ENCODE peak calls at places on chromosomes 5 and 9, in four cellular contexts. A is HCT116, L is fibroblast of lung, H is endothelial cell of umbilical vein. G is an unnamed sample.

GRCh38 chr9:27673626-27674025 is 100.3 kb upstream of the C9orf72 start:
- DNase-seq in A (no peak), L (no peak), H (no peak), G (no peak)

GRCh38 chr9:13131396-13131795 is 148.1 kb downstream of the MPDZ start:
- DNase-seq in A (no peak), L (no peak), H (no peak), G (no peak)

GRCh38 chr9:97394881-97395280 is 17.0 kb upstream of the TDRD7 start:
- DNase-seq in A (no peak), L (no peak), H (no peak), G (no peak)

GRCh38 chr9:110370316-110370715 is 32.7 kb upstream of the TXNDC8 start:
- DNase-seq in A (no peak), L (peak), H (no peak), G (peak)

GRCh38 chr5:40046792-40047191 is 622.0 kb upstream of the DAB2 start:
- DNase-seq in A (no peak), L (peak), H (peak), G (peak)

GRCh38 chr9:117414220-117414905 is 494 bp downstream of the ASTN2 start:
- DNase-seq in A (no peak), L (peak), H (no peak), G (peak)

GRCh38 chr5:137216976-137217598 is 282.0 kb downstream of the SPOCK1 start:
- DNase-seq in A (no peak), L (no peak), H (no peak), G (no peak)

GRCh38 chr5:138784590-138784989 is 31.4 kb downstream of the CTNNA1 start:
- DNase-seq in A (no peak), L (peak), H (no peak), G (peak)

GRCh38 chr5:102294996-102295395 is 1.1 kb downstream of the SLCO4C1 start:
- DNase-seq in A (no peak), L (no peak), H (no peak), G (no peak)

GRCh38 chr5:123086376-123087055 is 2.5 kb upstream of the PRDM6 start:
- DNase-seq in A (no peak), L (no peak), H (no peak), G (no peak)

GRCh38 chr5:41240390-41240789 is 27.1 kb upstream of the C6 start:
- DNase-seq in A (no peak), L (no peak), H (no peak), G (no peak)

GRCh38 chr9:30280229-30280900 is 2104.1 kb upstream of the ACO1 start:
- DNase-seq in A (no peak), L (no peak), H (no peak), G (no peak)

GRCh38 chr5:88683506-88684135 is 199.4 kb downstream of the MEF2C start:
- DNase-seq in A (no peak), L (peak), H (no peak), G (peak)

GRCh38 chr5:133870661-133871060 is 97.8 kb downstream of the C5orf15 start:
- DNase-seq in A (no peak), L (peak), H (no peak), G (peak)

GRCh38 chr9:86515221-86515620 is 161.0 kb upstream of the TUT7 start:
- DNase-seq in A (no peak), L (no peak), H (no peak), G (no peak)

GRCh38 chr9:133585481-133586367 is 23.5 kb downstream of the FAM163B start:
- DNase-seq in A (no peak), L (no peak), H (no peak), G (no peak)

GRCh38 chr5:17315710-17316221 is 98.3 kb downstream of the BASP1 start:
- DNase-seq in A (no peak), L (peak), H (no peak), G (peak)

GRCh38 chr9:126722252-126722921 is 82.5 kb upstream of the ZBTB43 start:
- DNase-seq in A (peak), L (peak), H (peak), G (peak)

GRCh38 chr5:58759745-58760144 is 176.9 kb downstream of the RAB3C start:
- DNase-seq in A (no peak), L (no peak), H (peak), G (peak)

GRCh38 chr9:117083440-117083984 is 331.3 kb downstream of the ASTN2 start:
- DNase-seq in A (no peak), L (no peak), H (no peak), G (no peak)

GRCh38 chr9:92774274-92774673 is 9.6 kb upstream of the BICD2 start:
- DNase-seq in A (no peak), L (peak), H (no peak), G (peak)

GRCh38 chr9:6686396-6686795 is 40.9 kb upstream of the GLDC start:
- DNase-seq in A (no peak), L (peak), H (peak), G (peak)

GRCh38 chr5:31413030-31413812 is 118.7 kb downstream of the DROSHA start:
- DNase-seq in A (no peak), L (no peak), H (no peak), G (no peak)

GRCh38 chr5:31410089-31410488 is 121.8 kb downstream of the DROSHA start:
- DNase-seq in A (no peak), L (no peak), H (no peak), G (no peak)

GRCh38 chr5:31412324-31412723 is 119.6 kb downstream of the DROSHA start:
- DNase-seq in A (no peak), L (no peak), H (peak), G (peak)

GRCh38 chr5:31407921-31408714 is 123.8 kb downstream of the DROSHA start:
- DNase-seq in A (no peak), L (peak), H (peak), G (peak)

GRCh38 chr5:31408814-31409213 is 123.1 kb downstream of the DROSHA start:
- DNase-seq in A (no peak), L (peak), H (no peak), G (peak)
- H3K9ac ChIP-seq in A (no peak), L (no peak), H (no peak), G (no peak)

DNA sequence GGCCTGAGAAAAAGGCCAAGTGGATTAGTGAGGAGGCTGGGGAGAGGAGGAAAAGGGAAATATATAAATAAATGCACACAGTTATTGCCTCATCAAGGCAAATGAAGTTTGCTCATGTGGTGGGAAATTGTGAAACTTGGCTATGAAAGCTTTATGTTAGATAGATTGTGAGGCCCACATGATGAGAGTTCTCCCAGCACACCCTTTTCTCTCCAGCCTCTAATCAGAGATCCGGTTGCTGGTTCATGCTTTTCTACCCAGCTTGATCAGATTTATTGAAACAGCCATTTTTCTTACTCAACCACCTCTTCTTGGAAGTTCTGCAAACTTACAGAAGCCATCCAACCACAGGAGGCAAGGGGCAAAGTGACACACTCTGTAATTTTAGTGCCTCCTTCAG is 125.8 kb upstream of the KLF4 start:
- DNase-seq in A (no peak), L (no peak), H (no peak), G (peak)
- H3K9ac ChIP-seq in A (no peak), L (no peak), H (no peak), G (no peak)

GRCh38 chr5:173326501-173326960 is 1.7 kb downstream of the STC2 start:
- DNase-seq in A (no peak), L (peak), H (peak), G (peak)

GRCh38 chr5:173324115-173325001 is 3.9 kb downstream of the STC2 start:
- DNase-seq in A (no peak), L (peak), H (peak), G (peak)

GRCh38 chr5:173323121-173323798 is 5.0 kb downstream of the STC2 start:
- DNase-seq in A (no peak), L (no peak), H (no peak), G (no peak)

GRCh38 chr5:173323799-173324114 is 4.5 kb downstream of the STC2 start:
- DNase-seq in A (no peak), L (no peak), H (peak), G (no peak)

DNA sequence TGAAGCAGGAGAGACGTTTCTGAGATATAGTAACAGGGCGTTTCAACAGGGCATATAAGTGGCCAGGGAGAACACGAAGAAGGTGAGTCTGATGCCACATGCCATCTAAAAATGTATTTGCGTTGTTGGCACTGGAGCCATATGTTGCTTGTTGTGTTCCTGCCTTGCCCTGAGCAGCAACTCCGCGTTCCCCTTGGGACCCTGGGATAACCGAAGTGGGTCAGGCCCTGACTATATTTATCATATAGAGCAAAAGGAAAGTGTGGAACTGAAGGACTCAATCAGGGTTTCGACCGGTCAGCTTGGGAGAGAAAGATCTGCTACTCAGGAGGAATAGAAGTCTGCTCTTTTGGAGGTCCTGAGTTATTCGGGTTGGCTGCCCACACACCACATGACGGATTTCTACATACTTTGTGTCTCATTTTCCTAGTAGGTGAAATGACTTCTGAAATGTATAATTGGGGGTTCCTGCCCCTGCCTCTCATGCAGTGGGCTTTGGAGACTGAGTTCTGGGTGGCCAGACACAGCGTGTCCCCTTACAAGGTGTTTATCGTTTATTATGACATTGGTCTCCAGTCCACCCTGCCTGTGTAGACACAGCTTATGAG is 3.0 kb downstream of the STC2 start:
- DNase-seq in A (no peak), L (no peak), H (no peak), G (no peak)
- H3K9ac ChIP-seq in A (no peak), L (no peak), H (peak), G (peak)

DNA sequence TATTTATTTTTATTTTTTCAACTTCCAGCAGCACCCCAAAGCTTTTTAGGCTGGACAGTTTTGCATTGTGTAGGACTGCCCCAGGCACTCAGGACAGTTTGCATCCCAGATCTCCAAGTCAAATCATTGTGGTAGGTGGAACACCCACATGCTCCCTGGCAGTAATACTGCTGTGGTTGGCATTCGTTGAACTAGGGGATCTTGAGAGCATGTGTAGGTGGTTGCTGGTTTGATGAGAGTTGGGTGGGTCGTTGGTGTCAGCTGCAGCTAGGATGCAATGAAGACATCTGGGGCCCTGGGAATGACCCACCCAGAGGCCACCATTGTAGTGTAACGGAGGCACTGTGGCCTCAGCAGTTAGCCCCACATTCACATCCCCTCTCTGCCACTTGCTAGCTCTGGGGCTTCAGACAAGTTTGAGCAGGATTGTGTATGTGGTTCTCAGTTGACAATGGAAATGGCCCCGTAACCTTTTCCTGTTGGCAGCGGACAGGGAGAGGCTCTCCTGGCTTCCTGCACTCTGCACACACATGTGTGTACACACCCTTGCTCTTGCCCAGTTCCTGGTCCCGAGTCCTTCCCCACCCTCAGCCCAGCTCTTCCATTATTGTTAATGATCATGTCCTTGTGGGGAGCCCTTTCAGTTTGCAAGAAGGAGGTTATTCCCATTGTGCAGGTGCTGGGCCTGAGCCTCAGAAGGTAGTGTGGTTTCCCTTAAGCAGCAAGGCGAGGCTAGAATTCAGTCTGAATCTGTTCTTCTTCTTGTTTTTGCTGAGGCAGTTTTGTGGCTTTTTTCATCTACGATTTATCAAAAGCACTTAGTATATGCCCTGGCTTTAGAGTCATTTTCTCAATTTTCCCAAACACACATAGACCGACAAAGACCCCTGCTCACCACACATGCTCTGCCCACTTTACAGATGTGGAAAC is 46.5 kb downstream of the PPARGC1B start:
- DNase-seq in A (no peak), L (no peak), H (no peak), G (no peak)
- H3K9ac ChIP-seq in A (no peak), L (no peak), H (no peak), G (no peak)

DNA sequence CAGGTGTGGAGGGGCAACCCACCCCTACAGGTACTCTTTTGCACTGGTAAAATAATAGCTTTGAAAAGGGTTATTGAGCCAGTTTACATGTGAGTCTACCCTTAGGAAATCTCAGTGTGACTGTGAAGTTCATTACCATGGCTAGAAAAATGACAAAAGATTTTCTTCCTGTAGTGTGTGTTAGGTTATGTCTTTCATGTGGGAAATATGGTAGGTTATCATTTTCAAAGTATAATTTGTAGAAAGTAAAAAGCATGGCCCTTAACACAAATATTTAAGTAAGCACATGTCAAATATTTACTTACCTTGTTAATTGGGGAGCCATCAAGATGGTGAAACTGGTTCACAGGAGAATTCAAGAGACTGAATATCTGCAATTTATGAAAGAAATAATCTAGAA is 37.2 kb upstream of the PLPP1 start:
- DNase-seq in A (no peak), L (no peak), H (no peak), G (no peak)
- H3K9ac ChIP-seq in A (no peak), L (no peak), H (no peak), G (no peak)

GRCh38 chr5:170627271-170627670 is 123.5 kb downstream of the KCNIP1 start:
- DNase-seq in A (no peak), L (no peak), H (no peak), G (no peak)
- H3K9ac ChIP-seq in A (no peak), L (no peak), H (no peak), G (no peak)

DNA sequence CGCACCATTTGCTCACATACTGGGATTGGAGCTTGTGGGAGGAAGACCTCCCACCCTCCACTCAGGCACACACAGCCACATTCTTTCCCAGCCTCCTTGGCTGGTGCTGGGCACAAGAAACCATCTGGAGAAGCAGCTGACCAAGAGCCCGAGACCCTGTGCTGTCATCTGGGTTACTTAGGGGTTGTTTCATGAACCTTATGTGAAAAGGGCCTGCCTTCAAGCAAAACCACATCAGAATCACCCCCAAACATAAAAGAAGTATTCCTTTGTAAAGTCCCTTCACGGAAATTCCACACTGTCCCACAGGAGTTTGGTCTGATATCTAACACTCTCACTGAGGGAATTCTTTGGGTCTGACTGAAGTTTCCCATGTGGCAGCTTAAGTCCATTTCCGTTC is 172.1 kb downstream of the NR3C1 start:
- DNase-seq in A (no peak), L (no peak), H (no peak), G (no peak)
- H3K9ac ChIP-seq in A (no peak), L (no peak), H (no peak), G (no peak)

GRCh38 chr9:112858005-112858404 is 32.7 kb downstream of the SLC46A2 start:
- DNase-seq in A (no peak), L (no peak), H (no peak), G (no peak)
- H3K9ac ChIP-seq in A (no peak), L (no peak), H (no peak), G (no peak)

GRCh38 chr5:95590880-95591279 is 29.0 kb upstream of the GPR150 start:
- DNase-seq in A (no peak), L (no peak), H (no peak), G (peak)
- H3K9ac ChIP-seq in A (no peak), L (no peak), H (no peak), G (no peak)

G was measured in GM23248.